ENCODE peak calls at places on chromosome 20, in four cellular contexts. Z is fibroblast of lung, Q is endothelial cell of umbilical vein, P is GM23248. R is an unnamed sample.

GRCh38 chr20:46060301-46060881 is 29.4 kb downstream of the NCOA5 start:
- DNase-seq in Z (no peak), Q (peak; percentile 64), P (no peak), R (no peak)

GRCh38 chr20:58991720-58992119 is 10.7 kb downstream of the NELFCD start:
- DNase-seq in Z (no peak), Q (no peak), P (no peak), R (no peak)

GRCh38 chr20:5090191-5090590 is 29.6 kb downstream of the PCNA start:
- DNase-seq in Z (no peak), Q (peak; percentile 44), P (no peak), R (no peak)

GRCh38 chr20:61322151-61322860 is 70.2 kb downstream of the CDH4 start:
- DNase-seq in Z (no peak), Q (no peak), P (no peak), R (no peak)

GRCh38 chr20:25256226-25256859 is 8.5 kb downstream of the PYGB start:
- DNase-seq in Z (no peak), Q (no peak), P (peak; percentile 22), R (no peak)

GRCh38 chr20:10876558-10876957 is 202.8 kb upstream of the JAG1 start:
- DNase-seq in Z (peak; percentile 55), Q (no peak), P (peak; percentile 7), R (no peak)

GRCh38 chr20:15511551-15511950 is 1061.7 kb downstream of the KIF16B start:
- DNase-seq in Z (no peak), Q (no peak), P (no peak), R (no peak)

GRCh38 chr20:45378191-45378590 is at the start of gene TP53TG5:
- DNase-seq in Z (no peak), Q (no peak), P (no peak), R (no peak)

GRCh38 chr20:8187740-8188139 is 55.7 kb downstream of the PLCB1 start:
- DNase-seq in Z (peak; percentile 8), Q (no peak), P (no peak), R (no peak)

GRCh38 chr20:48750376-48750775 is 77.4 kb downstream of the PREX1 start:
- DNase-seq in Z (no peak), Q (no peak), P (no peak), R (no peak)

GRCh38 chr20:30284533-30284932 is 972.9 kb upstream of the DEFB115 start:
- DNase-seq in Z (no peak), Q (no peak), P (no peak), R (no peak)

GRCh38 chr20:9218412-9219001 is 149.6 kb downstream of the PLCB4 start:
- DNase-seq in Z (peak; percentile 52), Q (no peak), P (peak; percentile 66), R (no peak)

GRCh38 chr20:8330316-8330784 is 198.3 kb downstream of the PLCB1 start:
- DNase-seq in Z (peak; percentile 6), Q (no peak), P (no peak), R (no peak)

GRCh38 chr20:32681175-32682084 is 7.7 kb upstream of the C20orf203 start:
- DNase-seq in Z (no peak), Q (peak; percentile 76), P (no peak), R (peak; percentile 78)

GRCh38 chr20:43820742-43821330 is 93.8 kb upstream of the TOX2 start:
- DNase-seq in Z (no peak), Q (no peak), P (no peak), R (peak; percentile 79)

GRCh38 chr20:57996465-57996864 is 232.0 kb downstream of the ANKRD60 start:
- DNase-seq in Z (no peak), Q (no peak), P (peak; percentile 53), R (no peak)

GRCh38 chr20:59825944-59826759 is 107.3 kb downstream of the SYCP2 start:
- DNase-seq in Z (no peak), Q (no peak), P (no peak), R (peak; percentile 80)

GRCh38 chr20:18267815-18268214 is 20.5 kb upstream of the ZNF133 start:
- DNase-seq in Z (no peak), Q (peak; percentile 7), P (no peak), R (no peak)

GRCh38 chr20:2293971-2294370 is 1.8 kb upstream of the TGM3 start:
- DNase-seq in Z (no peak), Q (no peak), P (no peak), R (no peak)

GRCh38 chr20:12207875-12208274 is 290.2 kb downstream of the BTBD3 start:
- DNase-seq in Z (peak; percentile 48), Q (peak; percentile 49), P (peak; percentile 32), R (peak; percentile 47)

GRCh38 chr20:10877345-10877744 is 203.5 kb upstream of the JAG1 start:
- DNase-seq in Z (peak; percentile 55), Q (no peak), P (no peak), R (no peak)

GRCh38 chr20:3563548-3564177 is 92.8 kb downstream of the ATRN start:
- DNase-seq in Z (peak; percentile 80), Q (peak; percentile 58), P (peak; percentile 76), R (peak; percentile 39)

GRCh38 chr20:1632228-1632577 is 12.4 kb upstream of the SIRPB1 start:
- DNase-seq in Z (no peak), Q (no peak), P (peak; percentile 34), R (no peak)

GRCh38 chr20:59810376-59811187 is 122.9 kb downstream of the SYCP2 start:
- DNase-seq in Z (no peak), Q (no peak), P (peak; percentile 14), R (no peak)

GRCh38 chr20:38054647-38055046 is 21.1 kb downstream of the RPRD1B start:
- DNase-seq in Z (no peak), Q (no peak), P (no peak), R (no peak)

GRCh38 chr20:38055294-38055693 is 21.7 kb downstream of the RPRD1B start:
- DNase-seq in Z (no peak), Q (no peak), P (peak; percentile 23), R (no peak)

GRCh38 chr20:38059832-38060231 is 26.3 kb downstream of the RPRD1B start:
- DNase-seq in Z (no peak), Q (no peak), P (no peak), R (no peak)

GRCh38 chr20:38060536-38060935 is 27.0 kb downstream of the RPRD1B start:
- DNase-seq in Z (no peak), Q (no peak), P (peak; percentile 11), R (no peak)

GRCh38 chr20:38057351-38057972 is 23.9 kb downstream of the RPRD1B start:
- DNase-seq in Z (peak; percentile 75), Q (peak; percentile 84), P (peak; percentile 83), R (peak; percentile 53)
- H3K4me3 ChIP-seq in Z (no peak overlapping the region), Q (no peak overlapping the region), P (no peak overlapping the region), R (no peak overlapping the region)

GRCh38 chr20:62479218-62479617 is 3.4 kb upstream of the GATA5 start:
- DNase-seq in Z (no peak), Q (no peak), P (no peak), R (no peak)

GRCh38 chr20:62475819-62476073 is at the start of gene GATA5:
- DNase-seq in Z (no peak), Q (no peak), P (no peak), R (no peak)

GRCh38 chr20:62480318-62480717 is 4.5 kb upstream of the GATA5 start:
- DNase-seq in Z (no peak), Q (no peak), P (no peak), R (no peak)

GRCh38 chr20:62476074-62476838 is 461 bp upstream of the GATA5 start:
- DNase-seq in Z (no peak), Q (no peak), P (peak; percentile 20), R (no peak)

DNA sequence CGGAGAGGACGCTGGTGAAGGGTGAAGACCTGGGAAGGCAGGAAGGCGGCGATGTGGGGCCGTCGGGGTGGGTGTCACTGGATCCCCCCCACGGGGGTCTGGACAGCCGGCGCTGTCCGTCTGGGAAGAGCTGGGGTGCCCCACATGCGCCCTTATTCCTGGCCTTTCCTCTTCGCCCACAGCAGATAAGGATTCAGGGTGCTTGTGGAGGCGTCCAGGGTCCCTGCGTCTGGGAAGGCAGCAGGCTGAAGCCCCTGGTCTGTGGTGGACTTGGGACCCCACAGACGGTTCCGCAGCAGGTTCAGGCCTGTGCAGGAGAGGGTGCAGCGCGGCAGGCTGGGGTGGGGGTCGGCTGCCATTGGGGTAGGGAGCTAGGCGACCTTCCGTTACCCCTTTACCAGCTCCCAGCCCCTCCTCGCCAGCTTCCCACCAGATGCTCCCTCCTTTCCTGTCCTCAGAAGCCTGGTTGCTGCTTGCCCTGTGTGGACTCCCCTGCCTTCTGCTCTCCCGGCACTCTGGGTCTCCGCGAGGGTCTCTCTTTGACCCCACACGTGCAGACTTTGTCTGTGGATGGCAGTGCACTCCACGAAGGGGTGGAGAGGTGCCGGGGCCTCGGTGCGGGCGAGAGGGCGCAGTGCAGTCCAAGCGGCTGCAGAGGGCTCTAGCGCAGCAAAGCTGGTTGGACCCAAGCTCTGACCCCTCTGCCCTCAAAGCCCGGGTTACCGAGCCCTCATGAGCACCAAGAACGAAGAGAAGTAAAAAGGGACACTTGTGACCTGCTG is 2.1 kb upstream of the GATA5 start:
- DNase-seq in Z (no peak), Q (no peak), P (no peak), R (no peak)
- TF ChIP-seq EZH2 in Z (no peak), Q (peak; percentile 47), P (no peak), R (no peak)

GRCh38 chr20:298755-299391 is 1.5 kb downstream of the ZCCHC3 start:
- DNase-seq in Z (no peak), Q (no peak), P (peak; percentile 54), R (no peak)

GRCh38 chr20:295804-296203 is 1.6 kb upstream of the ZCCHC3 start:
- DNase-seq in Z (no peak), Q (no peak), P (no peak), R (no peak)

GRCh38 chr20:297925-298754 is 770 bp downstream of the ZCCHC3 start:
- DNase-seq in Z (peak; percentile 74), Q (peak; percentile 70), P (peak; percentile 88), R (peak; percentile 66)

GRCh38 chr20:294602-295001 is 2.8 kb upstream of the ZCCHC3 start:
- DNase-seq in Z (no peak), Q (no peak), P (no peak), R (no peak)

DNA sequence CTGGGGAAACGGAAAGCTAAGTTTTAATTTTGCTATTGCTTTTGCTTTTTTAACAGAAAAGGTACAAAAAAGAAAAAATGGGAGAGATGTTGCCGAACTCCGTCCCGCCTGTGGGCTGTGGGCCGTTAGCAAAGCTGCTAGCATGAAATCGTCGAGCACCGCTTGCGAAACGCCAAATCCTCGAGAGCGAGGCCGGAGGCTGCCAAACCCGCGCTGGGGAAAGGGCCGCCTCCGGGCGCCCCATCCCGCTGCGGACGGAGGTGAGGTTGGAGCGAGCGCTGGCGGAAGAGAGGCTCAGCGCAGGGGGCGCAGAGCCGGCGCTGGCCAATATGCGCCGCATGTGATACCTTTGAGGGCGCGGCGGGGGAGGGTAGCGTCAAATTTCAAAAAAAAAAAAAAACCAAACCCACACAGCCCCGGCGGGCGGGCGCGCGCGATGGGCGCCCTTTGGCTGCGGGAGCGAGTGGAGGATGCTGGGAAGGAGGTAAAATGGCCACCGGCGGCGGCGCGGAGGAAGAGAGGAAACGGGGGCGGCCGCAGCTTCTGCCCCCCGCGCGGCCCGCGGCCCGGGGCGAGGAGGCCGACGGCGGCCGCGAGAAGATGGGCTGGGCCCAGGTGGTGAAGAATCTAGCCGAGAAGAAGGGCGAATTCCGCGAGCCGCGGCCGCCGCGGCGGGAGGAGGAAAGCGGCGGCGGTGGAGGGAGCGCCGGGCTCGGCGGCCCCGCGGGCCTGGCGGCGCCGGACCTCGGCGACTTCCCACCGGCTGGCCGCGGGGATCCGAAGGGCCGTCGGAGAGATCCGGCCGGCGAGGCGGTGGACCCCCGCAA is at the start of gene ZCCHC3:
- DNase-seq in Z (peak; percentile 97), Q (peak; percentile 88), P (peak; percentile 97), R (peak; percentile 90)
- H2AFZ ChIP-seq in Z (peak within 1 kb of the TSS; percentile 19), Q (peak within 1 kb of the TSS; percentile 63), P (peak within 1 kb of the TSS; percentile 64), R (peak within 1 kb of the TSS; percentile 67)

DNA sequence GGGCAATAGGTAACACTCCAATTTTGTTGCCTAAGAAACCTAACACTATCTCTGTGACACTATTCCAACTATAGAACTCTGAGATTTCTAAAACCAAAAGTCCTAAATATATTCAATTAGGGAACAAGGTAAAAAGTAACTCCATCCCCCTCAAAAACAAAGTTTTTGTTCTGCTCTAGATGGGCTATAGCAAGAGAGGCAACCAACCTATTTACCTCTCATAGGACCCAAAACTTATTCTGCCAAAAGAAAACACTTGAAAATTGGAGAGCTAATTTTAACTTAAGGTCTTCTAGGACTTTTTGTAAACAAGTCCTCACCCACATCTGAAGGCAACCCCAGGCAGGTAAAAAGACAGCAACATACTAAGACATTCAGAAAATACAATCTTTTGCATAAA is 7.7 kb downstream of the RBM39 start:
- DNase-seq in Z (no peak), Q (no peak), P (no peak), R (no peak)
- H3K4me3 ChIP-seq in Z (no peak overlapping the region), Q (no peak overlapping the region), P (no peak overlapping the region), R (no peak overlapping the region)